ENCODE peak calls at places on chromosomes 12 and 14, in six cellular contexts. L, V, T, P, N and R are unnamed samples.

GRCh38 chr12:107570721-107571120 is 114.9 kb upstream of the PWP1 start:
- DNase-seq in P (no peak), L (peak), N (no peak), T (no peak), V (no peak), R (peak)

GRCh38 chr14:89294060-89294459 is 123.0 kb downstream of the FOXN3 start:
- DNase-seq in N (no peak), L (no peak), V (peak), P (no peak), T (no peak), R (peak)

GRCh38 chr12:132276720-132277373 is 52.5 kb downstream of the GALNT9 start:
- DNase-seq in N (no peak), P (no peak), L (no peak), T (no peak), V (no peak), R (no peak)

GRCh38 chr12:10634427-10634826 is 21.0 kb upstream of the MAGOHB start:
- DNase-seq in T (no peak), N (no peak), P (no peak), L (no peak), V (no peak), R (no peak)

GRCh38 chr12:97681612-97682504 is 219.3 kb downstream of the RMST start:
- DNase-seq in V (no peak), N (no peak), P (no peak), L (no peak), T (no peak), R (no peak)

GRCh38 chr14:45156067-45156466 is 20.3 kb downstream of the FANCM start:
- DNase-seq in N (no peak), V (no peak), P (no peak), L (no peak), T (no peak), R (no peak)

GRCh38 chr14:73746540-73747385 is 32.6 kb upstream of the PNMA1 start:
- DNase-seq in N (no peak), V (peak), T (no peak), L (no peak), P (no peak), R (no peak)

GRCh38 chr14:90140956-90141316 is 79.1 kb downstream of the KCNK13 start:
- DNase-seq in L (no peak), N (no peak), P (no peak), T (no peak), V (no peak), R (no peak)

GRCh38 chr14:27605298-27605697 is 1007.5 kb upstream of the NOVA1 start:
- DNase-seq in L (no peak), N (no peak), T (no peak), V (no peak), P (no peak), R (no peak)

GRCh38 chr12:4251228-4251891 is 22.2 kb upstream of the CCND2 start:
- DNase-seq in N (no peak), P (no peak), V (no peak), T (no peak), L (no peak), R (no peak)

GRCh38 chr12:132066345-132066685 is 77.8 kb downstream of the DDX51 start:
- DNase-seq in V (no peak), P (no peak), L (no peak), N (no peak), T (peak), R (no peak)

GRCh38 chr14:65251213-65251612 is 148.9 kb upstream of the MAX start:
- DNase-seq in T (no peak), P (no peak), N (no peak), L (no peak), V (no peak), R (no peak)

GRCh38 chr12:51678086-51678724 is 87.2 kb downstream of the SCN8A start:
- DNase-seq in L (peak), V (no peak), P (no peak), N (no peak), T (peak), R (no peak)

GRCh38 chr14:32724864-32725550 is 213.7 kb upstream of the NPAS3 start:
- DNase-seq in T (no peak), N (no peak), P (no peak), L (no peak), V (peak), R (no peak)

GRCh38 chr12:77644915-77645605 is 185.6 kb upstream of the NAV3 start:
- DNase-seq in N (no peak), L (no peak), T (no peak), V (no peak), P (no peak), R (no peak)

GRCh38 chr14:32020882-32021281 is 56.2 kb upstream of the ARHGAP5 start:
- DNase-seq in V (no peak), L (no peak), T (no peak), P (no peak), N (no peak), R (no peak)

GRCh38 chr12:13044859-13045384 is 741 bp downstream of the FAM234B start:
- DNase-seq in V (no peak), L (no peak), T (no peak), P (no peak), N (no peak), R (no peak)